ENCODE peak calls at places on chromosome 14, in five cellular contexts. B is ELR; V is activated CD4-positive, alpha-beta T cell treated with anti-CD3 and anti-CD28 coated beads, Interleukin-2, amount 50 U/mL, for 1 hour; F is mammary epithelial cell; H is uterus. T is an unnamed sample.

GRCh38 chr14:61151276-61151675 is 129.9 kb downstream of the TMEM30B start:
- DNase-seq in V (no peak), H (no peak), F (no peak), B (no peak), T (no peak)

GRCh38 chr14:70665448-70666363 is 24.0 kb downstream of the TTC9 start:
- DNase-seq in H (no peak), B (peak), F (peak), V (no peak), T (peak)

GRCh38 chr14:56124296-56124695 is 6.1 kb downstream of the PELI2 start:
- DNase-seq in V (no peak), H (no peak), B (no peak), F (no peak), T (no peak)

GRCh38 chr14:56390859-56391258 is 188.7 kb upstream of the TMEM260 start:
- DNase-seq in V (no peak), H (no peak), F (no peak), B (no peak), T (no peak)

GRCh38 chr14:36340276-36340890 is 19.9 kb upstream of the MBIP start:
- DNase-seq in B (no peak), V (no peak), H (no peak), F (no peak), T (no peak)

GRCh38 chr14:76917759-76918175 is 91.6 kb downstream of the LRRC74A start:
- DNase-seq in F (no peak), B (no peak), V (no peak), H (peak), T (peak)

GRCh38 chr14:99479903-99480855 is 480 bp downstream of the SETD3 start:
- DNase-seq in V (peak), H (peak), B (peak), F (peak), T (peak)

GRCh38 chr14:71576472-71576871 is 355.8 kb upstream of the RGS6 start:
- DNase-seq in F (no peak), H (no peak), B (no peak), V (no peak), T (no peak)

GRCh38 chr14:31913370-31913769 is 163.7 kb upstream of the ARHGAP5 start:
- DNase-seq in V (no peak), H (no peak), F (no peak), B (no peak), T (no peak)

GRCh38 chr14:33386140-33386539 is 447.5 kb downstream of the NPAS3 start:
- DNase-seq in V (no peak), B (no peak), H (no peak), F (no peak), T (no peak)

GRCh38 chr14:105087308-105087962 is 22.2 kb upstream of the GPR132 start:
- DNase-seq in B (peak), F (peak), V (no peak), H (peak), T (peak)

GRCh38 chr14:67650694-67651093 is 23.7 kb downstream of the VTI1B start:
- DNase-seq in V (no peak), F (peak), B (peak), H (no peak), T (no peak)

GRCh38 chr14:102323102-102323501 is 3.6 kb downstream of the ZNF839 start:
- DNase-seq in F (peak), B (peak), H (peak), V (peak), T (peak)

GRCh38 chr14:92971601-92972180 is 48.7 kb downstream of the CHGA start:
- DNase-seq in F (no peak), V (no peak), H (no peak), B (no peak), T (no peak)

GRCh38 chr14:38786921-38787320 is 316.1 kb downstream of the SEC23A start:
- DNase-seq in B (no peak), V (no peak), H (no peak), F (no peak), T (no peak)

GRCh38 chr14:75446447-75446846 is 18.6 kb downstream of the JDP2 start:
- DNase-seq in H (no peak), V (no peak), F (no peak), B (no peak), T (no peak)

GRCh38 chr14:75636100-75636692 is 24.5 kb downstream of the ERG28 start:
- DNase-seq in V (no peak), B (peak), H (no peak), F (no peak), T (no peak)

GRCh38 chr14:96162741-96163140 is 41.9 kb upstream of the BDKRB2 start:
- DNase-seq in B (peak), F (no peak), V (no peak), H (no peak), T (no peak)

GRCh38 chr14:85528080-85528881 is 1.7 kb upstream of the FLRT2 start:
- DNase-seq in H (no peak), V (no peak), B (peak), F (peak), T (peak)

GRCh38 chr14:41925409-41925808 is 318.7 kb downstream of the LRFN5 start:
- DNase-seq in V (no peak), B (peak), H (no peak), F (no peak), T (peak)

GRCh38 chr14:97976861-97977260 is 1179.7 kb downstream of the VRK1 start:
- DNase-seq in H (no peak), F (no peak), B (no peak), V (no peak), T (no peak)

GRCh38 chr14:46381674-46382073 is 269.9 kb downstream of the RPL10L start:
- DNase-seq in V (no peak), H (no peak), F (no peak), B (no peak), T (no peak)

GRCh38 chr14:61147898-61148549 is 133.1 kb downstream of the TMEM30B start:
- DNase-seq in H (no peak), F (peak), B (peak), V (no peak), T (no peak)